ENCODE peak calls at places on chromosomes 5 and 9, in nine cellular contexts. H is neural crest cell; V is NCI-H345; Y is effector memory CD4-positive, alpha-beta T cell; D is MCF 10A; R is LoVo; Z is GM12891; U is EH; P is neuronal stem cell. X is an unnamed sample.

GRCh38 chr5:111975133-111975532 is 218.1 kb upstream of the NREP start:
- DNase-seq in H (no peak), V (no peak), Y (no peak), D (no peak), R (no peak), Z (no peak), U (peak; percentile 35), P (no peak), X (no peak)

GRCh38 chr5:122195784-122196394 is 66.5 kb downstream of the ZNF474 start:
- DNase-seq in H (peak; percentile 12), V (peak; percentile 52), Y (no peak), D (peak; percentile 80), R (peak; percentile 55), Z (no peak), U (peak; percentile 68), P (peak; percentile 46), X (no peak)

GRCh38 chr5:130237721-130238120 is 333.5 kb downstream of the CHSY3 start:
- DNase-seq in H (no peak), V (no peak), Y (no peak), D (no peak), R (no peak), Z (no peak), U (no peak), P (no peak), X (no peak)

GRCh38 chr5:82396396-82396795 is 118.2 kb upstream of the RPS23 start:
- DNase-seq in H (no peak), V (no peak), Y (no peak), D (no peak), R (no peak), Z (no peak), U (peak; percentile 74), P (no peak), X (no peak)

GRCh38 chr9:34983209-34983608 is 6.3 kb upstream of the DNAJB5 start:
- DNase-seq in H (no peak), V (no peak), Y (no peak), D (no peak), R (no peak), Z (no peak), U (no peak), P (no peak), X (no peak)

GRCh38 chr5:80957031-80957761 is 3.0 kb upstream of the RASGRF2 start:
- DNase-seq in H (no peak), V (peak; percentile 95), Y (no peak), D (peak; percentile 53), R (no peak), Z (no peak), U (no peak), P (no peak), X (no peak)

GRCh38 chr5:81579525-81579924 is 171.4 kb downstream of the SSBP2 start:
- DNase-seq in H (no peak), V (peak; percentile 1), Y (no peak), D (peak; percentile 1), R (no peak), Z (no peak), U (peak; percentile 15), P (no peak), X (no peak)

GRCh38 chr5:78738693-78739300 is 90.2 kb upstream of the LHFPL2 start:
- DNase-seq in H (no peak), V (no peak), Y (no peak), D (peak; percentile 33), R (peak; percentile 38), Z (no peak), U (no peak), P (no peak), X (no peak)

GRCh38 chr5:172868924-172869565 is 35.0 kb downstream of the ERGIC1 start:
- DNase-seq in H (no peak), V (no peak), Y (no peak), D (peak; percentile 99), R (no peak), Z (no peak), U (peak; percentile 97), P (no peak), X (peak; percentile 95)

GRCh38 chr5:138595396-138595795 is 20.2 kb upstream of the HSPA9 start:
- DNase-seq in H (no peak), V (no peak), Y (no peak), D (no peak), R (no peak), Z (no peak), U (no peak), P (no peak), X (no peak)

GRCh38 chr9:129204840-129205239 is 26.8 kb upstream of the IER5L start:
- DNase-seq in H (no peak), V (no peak), Y (no peak), D (no peak), R (no peak), Z (no peak), U (no peak), P (no peak), X (no peak)

GRCh38 chr9:93096811-93097382 is 880 bp downstream of the CARD19 start:
- DNase-seq in H (no peak), V (no peak), Y (no peak), D (no peak), R (no peak), Z (no peak), U (no peak), P (no peak), X (no peak)